ENCODE peak calls at places on chromosomes 1 and 21, in five cellular contexts. Y is nephron progenitor cell, B is NCI-H1436, K is H9, C is Daoy. N is an unnamed sample.
A peak's percentile ranks its signal among the peaks of the same experiment; 100 is the strongest.

GRCh38 chr1:44515416-44515815 is 110.4 kb downstream of the RNF220 start:
- DNase-seq in K (no peak), B (no peak), Y (no peak), C (peak; percentile 27), N (no peak)

GRCh38 chr1:203481186-203481585 is 5.6 kb downstream of the PRELP start:
- DNase-seq in K (no peak), C (no peak), Y (no peak), B (no peak), N (no peak)

GRCh38 chr1:51294566-51295184 is 35.7 kb downstream of the TTC39A start:
- DNase-seq in C (peak; percentile 21), K (no peak), B (no peak), Y (no peak), N (no peak)

GRCh38 chr21:34135330-34135729 is 62.0 kb downstream of the MRPS6 start:
- DNase-seq in Y (no peak), K (no peak), C (no peak), B (no peak), N (no peak)

GRCh38 chr1:203127672-203128611 is at the start of gene ADORA1:
- DNase-seq in B (peak; percentile 36), C (peak; percentile 73), Y (peak; percentile 76), K (peak; percentile 80), N (no peak)

GRCh38 chr1:226675720-226676357 is 63.2 kb downstream of the ITPKB start:
- DNase-seq in Y (no peak), B (no peak), C (no peak), K (no peak), N (no peak)

GRCh38 chr1:190416239-190416638 is 61.4 kb downstream of the BRINP3 start:
- DNase-seq in C (no peak), K (no peak), B (no peak), Y (no peak), N (peak; percentile 11)

GRCh38 chr1:235968837-235969236 is 96.1 kb downstream of the NID1 start:
- DNase-seq in B (no peak), K (no peak), C (no peak), Y (no peak), N (no peak)

GRCh38 chr1:95086949-95087533 is 14.3 kb upstream of the ALG14 start:
- DNase-seq in B (no peak), K (peak; percentile 47), C (peak; percentile 95), Y (peak; percentile 26), N (peak; percentile 75)

GRCh38 chr1:197919523-197920301 is 2.5 kb downstream of the LHX9 start:
- DNase-seq in B (no peak), Y (peak; percentile 33), K (no peak), C (no peak), N (no peak)

GRCh38 chr1:925532-926421 is 2.1 kb downstream of the SAMD11 start:
- DNase-seq in Y (peak; percentile 66), C (peak; percentile 76), K (no peak), B (no peak), N (peak; percentile 89)

GRCh38 chr1:41783189-41783639 is 135.5 kb downstream of the HIVEP3 start:
- DNase-seq in K (no peak), C (peak; percentile 94), B (no peak), Y (no peak), N (peak; percentile 91)

GRCh38 chr1:66542811-66543767 is 9.1 kb downstream of the SGIP1 start:
- DNase-seq in K (no peak), B (peak; percentile 98), C (peak; percentile 77), Y (no peak), N (peak; percentile 32)

GRCh38 chr1:227892930-227893695 is 54.6 kb downstream of the WNT9A start:
- DNase-seq in K (peak; percentile 22), C (no peak), Y (no peak), B (no peak), N (no peak)

GRCh38 chr1:83764209-83764608 is 234.7 kb downstream of the TTLL7 start:
- DNase-seq in B (no peak), C (no peak), K (no peak), Y (no peak), N (no peak)

GRCh38 chr1:36115200-36115669 is 9.8 kb downstream of the COL8A2 start:
- DNase-seq in K (no peak), C (peak; percentile 81), B (no peak), Y (peak; percentile 40), N (no peak)

GRCh38 chr21:25273945-25274344 is 333.3 kb downstream of the MRPL39 start:
- DNase-seq in B (peak; percentile 32), Y (no peak), K (no peak), C (no peak), N (peak; percentile 1)

GRCh38 chr1:75053207-75053606 is 81.0 kb upstream of the LHX8 start:
- DNase-seq in C (no peak), K (no peak), Y (no peak), B (no peak), N (no peak)

GRCh38 chr1:171017431-171017830 is 73.3 kb upstream of the FMO3 start:
- DNase-seq in Y (no peak), C (no peak), B (no peak), K (no peak), N (peak; percentile 37)

GRCh38 chr1:55519937-55520683 is 304.9 kb upstream of the USP24 start:
- DNase-seq in K (no peak), C (no peak), B (no peak), Y (no peak), N (no peak)

GRCh38 chr1:178102218-178102617 is 8.3 kb downstream of the RASAL2 start:
- DNase-seq in Y (no peak), B (no peak), K (no peak), C (no peak), N (no peak)

GRCh38 chr1:14571810-14572767 is 26.4 kb upstream of the KAZN start:
- DNase-seq in Y (peak; percentile 21), C (peak; percentile 46), K (peak; percentile 77), B (no peak), N (peak; percentile 73)

GRCh38 chr1:9292361-9293240 is at the start of gene SPSB1:
- DNase-seq in Y (peak; percentile 75), C (peak; percentile 85), B (peak; percentile 47), K (peak; percentile 73), N (peak; percentile 90)

GRCh38 chr1:49197081-49197480 is 420.4 kb upstream of the BEND5 start:
- DNase-seq in Y (no peak), K (no peak), B (no peak), C (no peak), N (no peak)

GRCh38 chr1:107430540-107431228 is 289.8 kb downstream of the NTNG1 start:
- DNase-seq in C (peak; percentile 37), Y (peak; percentile 28), B (peak; percentile 16), K (no peak), N (peak; percentile 65)

GRCh38 chr1:52229494-52229893 is 87.6 kb downstream of the ZFYVE9 start:
- DNase-seq in C (no peak), Y (no peak), B (no peak), K (no peak), N (no peak)

GRCh38 chr1:68301538-68301937 is 69.2 kb upstream of the WLS start:
- DNase-seq in K (no peak), C (peak; percentile 15), B (no peak), Y (no peak), N (no peak)

GRCh38 chr1:79204774-79205173 is 198.2 kb upstream of the ADGRL4 start:
- DNase-seq in K (no peak), C (no peak), B (no peak), Y (no peak), N (no peak)

GRCh38 chr1:54774820-54775498 is 10.6 kb upstream of the PARS2 start:
- DNase-seq in C (peak; percentile 48), K (peak; percentile 92), B (peak; percentile 72), Y (peak; percentile 49), N (peak; percentile 56)

GRCh38 chr1:213987876-213988638 is at the start of gene PROX1:
- DNase-seq in Y (peak; percentile 84), B (peak; percentile 92), K (peak; percentile 93), C (peak; percentile 94), N (peak; percentile 90)

GRCh38 chr1:78483903-78484302 is 6.9 kb upstream of the PTGFR start:
- DNase-seq in C (peak; percentile 49), Y (peak; percentile 22), B (no peak), K (peak; percentile 53), N (peak; percentile 73)

N was measured in A673.